ENCODE peak calls at places on chromosomes 13 and 19, in seven cellular contexts. One of them, this sample, is unnamed.

GRCh38 chr19:35273686-35274259 is 5.0 kb downstream of the USF2 start:
- DNase-seq in T-helper 2 cell: no peak
- DNase-seq in ACHN: no peak
- DNase-seq in esophagus muscularis mucosa: no peak
- DNase-seq in AG04450: no peak
- DNase-seq in uterus: no peak
- DNase-seq in HAP-1: no peak
- DNase-seq in this sample: no peak

GRCh38 chr19:39200066-39200817 is 3.5 kb downstream of the NCCRP1 start:
- DNase-seq in T-helper 2 cell: no peak
- DNase-seq in AG04450: no peak
- DNase-seq in uterus: no peak
- DNase-seq in HAP-1: no peak
- DNase-seq in ACHN: no peak
- DNase-seq in esophagus muscularis mucosa: no peak
- DNase-seq in this sample: no peak

GRCh38 chr19:44747739-44748425 is 626 bp upstream of the BCL3 start:
- DNase-seq in uterus: peak; percentile 71
- DNase-seq in T-helper 2 cell: peak; percentile 14
- DNase-seq in AG04450: no peak
- DNase-seq in HAP-1: peak; percentile 73
- DNase-seq in esophagus muscularis mucosa: no peak
- DNase-seq in ACHN: peak; percentile 65
- DNase-seq in this sample: peak; percentile 42

GRCh38 chr19:50417850-50418185 is 920 bp upstream of the SPIB start:
- DNase-seq in HAP-1: no peak
- DNase-seq in AG04450: no peak
- DNase-seq in uterus: no peak
- DNase-seq in esophagus muscularis mucosa: no peak
- DNase-seq in T-helper 2 cell: no peak
- DNase-seq in ACHN: no peak
- DNase-seq in this sample: no peak

GRCh38 chr19:10884273-10884672 is 12.9 kb downstream of the CARM1 start:
- DNase-seq in esophagus muscularis mucosa: no peak
- DNase-seq in uterus: peak; percentile 80
- DNase-seq in AG04450: no peak
- DNase-seq in T-helper 2 cell: no peak
- DNase-seq in HAP-1: no peak
- DNase-seq in ACHN: no peak
- DNase-seq in this sample: no peak

GRCh38 chr13:31433756-31434155 is 234.0 kb downstream of the B3GLCT start:
- DNase-seq in T-helper 2 cell: no peak
- DNase-seq in uterus: no peak
- DNase-seq in esophagus muscularis mucosa: no peak
- DNase-seq in AG04450: no peak
- DNase-seq in ACHN: no peak
- DNase-seq in HAP-1: no peak
- DNase-seq in this sample: no peak

GRCh38 chr13:49627831-49628652 is at the start of gene ARL11:
- DNase-seq in uterus: no peak
- DNase-seq in T-helper 2 cell: peak; percentile 21
- DNase-seq in esophagus muscularis mucosa: no peak
- DNase-seq in ACHN: no peak
- DNase-seq in AG04450: no peak
- DNase-seq in HAP-1: peak; percentile 72
- DNase-seq in this sample: no peak

GRCh38 chr19:51129716-51130115 is 5.0 kb downstream of the SIGLEC9 start:
- DNase-seq in T-helper 2 cell: no peak
- DNase-seq in uterus: no peak
- DNase-seq in esophagus muscularis mucosa: no peak
- DNase-seq in ACHN: no peak
- DNase-seq in AG04450: no peak
- DNase-seq in HAP-1: no peak
- DNase-seq in this sample: no peak

GRCh38 chr19:38437917-38438316 is 4.4 kb downstream of the RYR1 start:
- DNase-seq in uterus: no peak
- DNase-seq in AG04450: no peak
- DNase-seq in T-helper 2 cell: no peak
- DNase-seq in HAP-1: no peak
- DNase-seq in esophagus muscularis mucosa: no peak
- DNase-seq in ACHN: no peak
- DNase-seq in this sample: no peak

GRCh38 chr13:50636007-50636704 is 207.3 kb downstream of the DLEU7 start:
- DNase-seq in HAP-1: peak; percentile 42
- DNase-seq in uterus: no peak
- DNase-seq in AG04450: no peak
- DNase-seq in T-helper 2 cell: no peak
- DNase-seq in esophagus muscularis mucosa: no peak
- DNase-seq in ACHN: no peak
- DNase-seq in this sample: peak; percentile 17

GRCh38 chr13:79457948-79458347 is 23.0 kb upstream of the NDFIP2 start:
- DNase-seq in uterus: no peak
- DNase-seq in AG04450: peak; percentile 36
- DNase-seq in HAP-1: no peak
- DNase-seq in esophagus muscularis mucosa: no peak
- DNase-seq in ACHN: no peak
- DNase-seq in T-helper 2 cell: no peak
- DNase-seq in this sample: peak; percentile 45

GRCh38 chr13:45674908-45675307 is 27.2 kb upstream of the CBY2 start:
- DNase-seq in esophagus muscularis mucosa: peak; percentile 39
- DNase-seq in uterus: no peak
- DNase-seq in T-helper 2 cell: no peak
- DNase-seq in AG04450: no peak
- DNase-seq in ACHN: peak; percentile 31
- DNase-seq in HAP-1: peak; percentile 83
- DNase-seq in this sample: no peak

GRCh38 chr13:59702269-59702668 is 461.5 kb downstream of the DIAPH3 start:
- DNase-seq in AG04450: no peak
- DNase-seq in HAP-1: no peak
- DNase-seq in esophagus muscularis mucosa: no peak
- DNase-seq in uterus: no peak
- DNase-seq in ACHN: no peak
- DNase-seq in T-helper 2 cell: no peak
- DNase-seq in this sample: no peak

GRCh38 chr13:39874331-39875055 is 219.0 kb downstream of the COG6 start:
- DNase-seq in uterus: no peak
- DNase-seq in T-helper 2 cell: no peak
- DNase-seq in HAP-1: no peak
- DNase-seq in AG04450: no peak
- DNase-seq in esophagus muscularis mucosa: no peak
- DNase-seq in ACHN: no peak
- DNase-seq in this sample: no peak

GRCh38 chr13:106534844-106535551 is 464 bp downstream of the EFNB2 start:
- DNase-seq in esophagus muscularis mucosa: no peak
- DNase-seq in AG04450: no peak
- DNase-seq in ACHN: peak; percentile 25
- DNase-seq in uterus: no peak
- DNase-seq in HAP-1: peak; percentile 37
- DNase-seq in T-helper 2 cell: no peak
- DNase-seq in this sample: no peak

GRCh38 chr13:81639984-81640582 is 1299.2 kb upstream of the SPRY2 start:
- DNase-seq in uterus: no peak
- DNase-seq in HAP-1: peak; percentile 69
- DNase-seq in esophagus muscularis mucosa: no peak
- DNase-seq in ACHN: peak; percentile 25
- DNase-seq in T-helper 2 cell: no peak
- DNase-seq in AG04450: no peak
- DNase-seq in this sample: peak; percentile 64

GRCh38 chr13:22278336-22278929 is 607.6 kb downstream of the FGF9 start:
- DNase-seq in ACHN: peak; percentile 22
- DNase-seq in T-helper 2 cell: peak; percentile 39
- DNase-seq in uterus: peak; percentile 28
- DNase-seq in HAP-1: no peak
- DNase-seq in AG04450: peak; percentile 18
- DNase-seq in esophagus muscularis mucosa: no peak
- DNase-seq in this sample: no peak

GRCh38 chr13:49457221-49457620 is 13.1 kb downstream of the SETDB2 start:
- DNase-seq in ACHN: no peak
- DNase-seq in T-helper 2 cell: no peak
- DNase-seq in AG04450: no peak
- DNase-seq in uterus: no peak
- DNase-seq in esophagus muscularis mucosa: no peak
- DNase-seq in HAP-1: no peak
- DNase-seq in this sample: no peak

GRCh38 chr19:17686592-17687042 is 1.5 kb downstream of the UNC13A start:
- DNase-seq in AG04450: no peak
- DNase-seq in ACHN: no peak
- DNase-seq in HAP-1: peak; percentile 46
- DNase-seq in uterus: no peak
- DNase-seq in esophagus muscularis mucosa: no peak
- DNase-seq in T-helper 2 cell: no peak
- DNase-seq in this sample: peak; percentile 30

GRCh38 chr19:17720487-17720839 is 1.2 kb downstream of the MAP1S start:
- DNase-seq in uterus: no peak
- DNase-seq in ACHN: no peak
- DNase-seq in AG04450: no peak
- DNase-seq in esophagus muscularis mucosa: no peak
- DNase-seq in HAP-1: no peak
- DNase-seq in T-helper 2 cell: no peak
- DNase-seq in this sample: no peak

GRCh38 chr19:5990289-5990797 is 12.4 kb upstream of the RANBP3 start:
- DNase-seq in T-helper 2 cell: no peak
- DNase-seq in esophagus muscularis mucosa: no peak
- DNase-seq in uterus: no peak
- DNase-seq in HAP-1: peak; percentile 57
- DNase-seq in ACHN: no peak
- DNase-seq in AG04450: no peak
- DNase-seq in this sample: peak; percentile 77

GRCh38 chr13:77143325-77143907 is 116.5 kb upstream of the FBXL3 start:
- DNase-seq in AG04450: no peak
- DNase-seq in T-helper 2 cell: no peak
- DNase-seq in uterus: no peak
- DNase-seq in esophagus muscularis mucosa: no peak
- DNase-seq in HAP-1: no peak
- DNase-seq in ACHN: no peak
- DNase-seq in this sample: no peak

GRCh38 chr13:58712191-58712590 is 1080.6 kb downstream of the PCDH17 start:
- DNase-seq in uterus: no peak
- DNase-seq in HAP-1: no peak
- DNase-seq in esophagus muscularis mucosa: no peak
- DNase-seq in T-helper 2 cell: no peak
- DNase-seq in AG04450: no peak
- DNase-seq in ACHN: no peak
- DNase-seq in this sample: no peak

GRCh38 chr19:40521276-40521675 is 54.5 kb downstream of the SPTBN4 start:
- DNase-seq in uterus: no peak
- DNase-seq in HAP-1: no peak
- DNase-seq in esophagus muscularis mucosa: no peak
- DNase-seq in ACHN: no peak
- DNase-seq in T-helper 2 cell: no peak
- DNase-seq in AG04450: no peak
- DNase-seq in this sample: no peak

GRCh38 chr19:49689133-49690072 is at the start of gene ADM5:
- DNase-seq in uterus: peak; percentile 63
- DNase-seq in esophagus muscularis mucosa: no peak
- DNase-seq in ACHN: no peak
- DNase-seq in AG04450: no peak
- DNase-seq in T-helper 2 cell: no peak
- DNase-seq in HAP-1: no peak
- DNase-seq in this sample: no peak

This sample was measured in HEK293T.